ENCODE peak calls at places on chromosomes 4 and X, in five cellular contexts. L, F, D, X and S are unnamed samples.

GRCh38 chr4:107552306-107552705 is 167.7 kb downstream of the PAPSS1 start:
- DNase-seq in F (no peak), D (no peak), L (no peak), X (peak; percentile 35), S (no peak)

GRCh38 chrX:71067727-71068051 is 445 bp downstream of the SNX12 start:
- DNase-seq in L (no peak), F (no peak), D (no peak), X (no peak), S (no peak)

GRCh38 chrX:47197526-47197925 is 3.9 kb downstream of the UBA1 start:
- DNase-seq in L (no peak), D (no peak), X (no peak), F (no peak), S (no peak)

GRCh38 chrX:155259752-155260151 is 4.5 kb downstream of the RAB39B start:
- DNase-seq in F (no peak), L (no peak), X (no peak), D (no peak), S (no peak)

GRCh38 chrX:23901805-23902204 is 5.9 kb downstream of the APOO start:
- DNase-seq in L (peak; percentile 49), D (peak; percentile 90), F (peak; percentile 71), X (peak; percentile 84), S (peak; percentile 67)

GRCh38 chr4:41287005-41287404 is 30.3 kb downstream of the UCHL1 start:
- DNase-seq in X (no peak), F (no peak), L (no peak), D (no peak), S (no peak)

GRCh38 chr4:98601719-98602118 is 56.7 kb downstream of the TSPAN5 start:
- DNase-seq in L (no peak), F (no peak), X (peak; percentile 53), D (no peak), S (no peak)

GRCh38 chr4:33357121-33357520 is 2637.0 kb downstream of the PCDH7 start:
- DNase-seq in X (no peak), D (no peak), L (no peak), F (no peak), S (no peak)

GRCh38 chr4:16334641-16335040 is 108.4 kb upstream of the TAPT1 start:
- DNase-seq in X (no peak), F (no peak), D (no peak), L (no peak), S (no peak)

GRCh38 chr4:72568959-72569718 is at the start of gene ADAMTS3:
- DNase-seq in X (peak; percentile 67), F (no peak), L (peak; percentile 89), D (peak; percentile 85), S (no peak)

GRCh38 chr4:72567821-72568620 is 1.0 kb downstream of the ADAMTS3 start:
- DNase-seq in X (peak; percentile 87), L (peak; percentile 69), D (peak; percentile 88), F (no peak), S (no peak)

GRCh38 chr4:72564789-72565188 is 4.2 kb downstream of the ADAMTS3 start:
- DNase-seq in X (no peak), F (no peak), D (no peak), L (no peak), S (no peak)

GRCh38 chr4:72566573-72566972 is 2.4 kb downstream of the ADAMTS3 start:
- DNase-seq in X (no peak), F (no peak), L (no peak), D (no peak), S (no peak)

DNA sequence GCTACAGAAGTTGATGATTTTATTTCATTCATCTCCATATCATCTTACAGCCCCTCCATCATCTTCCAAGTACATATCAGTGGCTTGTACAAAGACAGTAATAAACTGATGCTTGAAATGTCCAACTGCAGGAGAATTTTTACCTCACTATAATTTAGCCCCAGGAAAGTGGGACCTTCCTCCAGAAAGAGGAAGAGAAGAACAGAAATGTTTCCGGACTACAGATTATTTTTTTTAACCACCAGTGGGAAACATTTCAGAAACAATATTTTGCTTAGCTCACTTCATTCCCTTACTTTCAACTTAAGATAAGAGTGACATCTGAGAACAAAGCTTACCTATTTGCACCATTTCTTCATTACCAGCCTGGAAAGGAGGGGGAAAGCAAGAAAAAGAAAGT is 2.0 kb downstream of the ADAMTS3 start:
- DNase-seq in L (no peak), X (no peak), D (no peak), F (no peak), S (no peak)
- H3K4me2 ChIP-seq in L (peak overlapping the region; percentile 97), X (no peak overlapping the region), D (peak overlapping the region; percentile 98), F (no peak overlapping the region), S (no peak overlapping the region)

GRCh38 chr4:80540349-80540748 is 204.8 kb downstream of the CFAP299 start:
- DNase-seq in L (no peak), D (no peak), F (peak; percentile 15), X (no peak), S (no peak)

GRCh38 chr4:80540785-80541469 is 205.4 kb downstream of the CFAP299 start:
- DNase-seq in X (peak; percentile 5), F (peak; percentile 36), L (no peak), D (no peak), S (no peak)

GRCh38 chr4:80539190-80539589 is 203.7 kb downstream of the CFAP299 start:
- DNase-seq in D (no peak), L (no peak), F (no peak), X (no peak), S (no peak)

GRCh38 chr4:80535551-80535950 is 200.0 kb downstream of the CFAP299 start:
- DNase-seq in F (no peak), D (no peak), X (peak; percentile 35), L (no peak), S (no peak)

GRCh38 chr4:80538276-80538926 is 202.9 kb downstream of the CFAP299 start:
- DNase-seq in D (no peak), X (peak; percentile 68), F (no peak), L (no peak), S (no peak)
- TF ChIP-seq EZH2phosphoT487 in D (no peak), X (no peak), F (no peak), L (no peak), S (no peak)

GRCh38 chr4:6563935-6564645 is 10.9 kb upstream of the MAN2B2 start:
- DNase-seq in L (no peak), X (no peak), D (no peak), F (no peak), S (no peak)
- H3K4me2 ChIP-seq in L (no peak overlapping the region), X (no peak overlapping the region), D (peak overlapping the region; percentile 71), F (no peak overlapping the region), S (no peak overlapping the region)

GRCh38 chr4:138401330-138401729 is 159.2 kb upstream of the SLC7A11 start:
- DNase-seq in F (no peak), L (no peak), X (no peak), D (peak; percentile 6), S (no peak)
- TF ChIP-seq EZH2phosphoT487 in F (no peak), L (no peak), X (no peak), D (no peak), S (no peak)

DNA sequence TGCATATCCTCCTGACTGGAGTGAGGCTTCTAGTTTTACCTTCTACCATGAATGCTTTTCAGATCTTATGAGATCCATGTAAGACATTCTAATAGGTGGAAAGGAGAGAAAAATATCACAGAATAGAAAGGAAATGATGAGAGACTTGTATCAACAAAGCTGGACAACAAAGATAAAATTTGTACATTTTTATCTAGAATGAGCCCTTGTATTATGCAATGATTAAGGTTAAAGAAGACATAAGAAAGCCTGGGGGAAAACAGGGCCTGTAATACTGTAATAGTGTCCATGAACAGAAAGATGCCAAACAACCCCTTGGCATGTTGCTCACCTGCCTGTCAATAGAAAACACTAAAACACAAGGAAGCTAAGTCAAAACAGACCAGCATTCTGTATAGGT is 44.2 kb upstream of the SCRG1 start:
- DNase-seq in L (no peak), F (no peak), X (no peak), D (no peak), S (no peak)
- H3K4me2 ChIP-seq in L (no peak overlapping the region), F (no peak overlapping the region), X (no peak overlapping the region), D (no peak overlapping the region), S (no peak overlapping the region)